ENCODE peak calls at places on chromosomes 5 and 9, in eight cellular contexts. V is OCI-LY7; Q is activated CD4-positive, alpha-beta T cell treated with anti-CD3 and anti-CD28 coated beads for 4 hours; B is CD8-positive, alpha-beta T cell; U is Ammon's horn; J is esophagus muscularis mucosa; T is effector memory CD8-positive, alpha-beta T cell; Y is KBM-7. E is an unnamed sample.

GRCh38 chr9:76521244-76521673 is 62.3 kb downstream of the GCNT1 start:
- DNase-seq in B (no peak), Y (no peak), U (no peak), J (no peak), T (no peak), V (no peak), Q (no peak), E (no peak)

GRCh38 chr5:168530751-168531150 is 1.6 kb downstream of the FBLL1 start:
- DNase-seq in Q (no peak), T (no peak), U (no peak), Y (no peak), J (no peak), B (no peak), V (no peak), E (no peak)

GRCh38 chr5:107885601-107886000 is 214.9 kb upstream of the EFNA5 start:
- DNase-seq in B (no peak), Q (no peak), J (no peak), V (no peak), Y (peak; percentile 35), T (no peak), U (no peak), E (no peak)

GRCh38 chr9:98964201-98964600 is 20.5 kb downstream of the COL15A1 start:
- DNase-seq in B (no peak), U (no peak), Y (no peak), J (no peak), T (no peak), Q (no peak), V (no peak), E (no peak)

GRCh38 chr5:58999804-59000595 is 417.1 kb downstream of the RAB3C start:
- DNase-seq in J (no peak), T (no peak), Y (no peak), V (no peak), Q (no peak), B (no peak), U (peak; percentile 79), E (no peak)

GRCh38 chr9:83220737-83221136 is 157.8 kb upstream of the RASEF start:
- DNase-seq in T (no peak), U (no peak), B (no peak), J (no peak), Q (no peak), Y (no peak), V (no peak), E (no peak)

GRCh38 chr9:89433826-89434225 is 64.1 kb downstream of the SEMA4D start:
- DNase-seq in Y (no peak), Q (no peak), T (no peak), V (no peak), B (no peak), J (no peak), U (peak; percentile 75), E (no peak)

GRCh38 chr9:118449554-118449953 is 745.4 kb downstream of the TLR4 start:
- DNase-seq in J (no peak), T (no peak), Q (no peak), B (no peak), U (no peak), V (no peak), Y (no peak), E (no peak)

GRCh38 chr5:142472306-142472951 is 147.6 kb upstream of the SPRY4 start:
- DNase-seq in V (no peak), B (no peak), U (no peak), J (no peak), Q (peak; percentile 53), Y (no peak), T (no peak), E (no peak)

GRCh38 chr5:138657360-138657759 is 82.2 kb upstream of the HSPA9 start:
- DNase-seq in T (no peak), B (no peak), Y (no peak), Q (no peak), V (no peak), J (no peak), U (no peak), E (no peak)

GRCh38 chr5:139723986-139724587 is 71.5 kb upstream of the PSD2 start:
- DNase-seq in T (no peak), Y (no peak), J (no peak), B (no peak), Q (no peak), V (no peak), U (peak; percentile 1), E (no peak)

GRCh38 chr5:10724799-10725507 is 36.1 kb downstream of the DAP start:
- DNase-seq in J (no peak), B (no peak), Q (no peak), T (no peak), Y (no peak), V (no peak), U (no peak), E (no peak)

GRCh38 chr9:35385042-35385441 is 104.9 kb upstream of the RUSC2 start:
- DNase-seq in U (peak; percentile 27), Y (no peak), J (no peak), V (no peak), Q (no peak), B (no peak), T (no peak), E (no peak)

GRCh38 chr5:105849701-105850100 is 1821.0 kb downstream of the EFNA5 start:
- DNase-seq in B (no peak), T (no peak), V (no peak), Q (no peak), J (no peak), Y (no peak), U (no peak), E (no peak)

GRCh38 chr9:18480649-18481048 is 6.7 kb downstream of the ADAMTSL1 start:
- DNase-seq in Y (no peak), Q (no peak), T (no peak), B (no peak), J (no peak), V (no peak), U (no peak), E (no peak)

GRCh38 chr5:98982880-98983279 is 54.1 kb upstream of the CHD1 start:
- DNase-seq in T (no peak), Q (no peak), V (no peak), U (no peak), J (no peak), Y (no peak), B (no peak), E (no peak)

GRCh38 chr5:35811108-35811741 is 45.5 kb upstream of the IL7R start:
- DNase-seq in T (peak; percentile 38), Y (no peak), J (no peak), U (no peak), V (no peak), B (no peak), Q (no peak), E (no peak)

GRCh38 chr5:142201471-142201887 is 92.9 kb downstream of the NDFIP1 start:
- DNase-seq in U (no peak), B (no peak), J (no peak), V (no peak), Q (no peak), Y (no peak), T (no peak), E (no peak)

GRCh38 chr5:27855491-27855890 is 817.1 kb upstream of the CDH9 start:
- DNase-seq in J (no peak), T (no peak), V (no peak), Y (no peak), B (no peak), Q (no peak), U (no peak), E (no peak)

GRCh38 chr9:101119206-101119819 is 90.8 kb downstream of the PLPPR1 start:
- DNase-seq in V (peak; percentile 30), B (no peak), Q (no peak), Y (peak; percentile 33), U (peak; percentile 79), T (no peak), J (no peak), E (peak; percentile 48)

GRCh38 chr5:88769165-88769564 is 113.8 kb downstream of the MEF2C start:
- DNase-seq in U (no peak), J (no peak), B (no peak), V (no peak), Q (no peak), T (no peak), Y (no peak), E (no peak)

E was measured in Kasumi-1.